ENCODE peak calls at places on chromosomes 11 and 22, in four cellular contexts. One of them, this sample, is unnamed.

GRCh38 chr11:69287968-69288882 is 5.7 kb upstream of the MYEOV start:
- DNase-seq in GM18507: no peak
- DNase-seq in activated T-cell treated with anti-CD3 and anti-CD28 coated beads, Interleukin-2, amount 50 U/mL, for 48 hours: no peak
- DNase-seq in SW480: peak
- DNase-seq in this sample: no peak

GRCh38 chr11:80816966-80817365 is 1376.1 kb upstream of the TENM4 start:
- DNase-seq in activated T-cell treated with anti-CD3 and anti-CD28 coated beads, Interleukin-2, amount 50 U/mL, for 48 hours: no peak
- DNase-seq in SW480: no peak
- DNase-seq in GM18507: no peak
- DNase-seq in this sample: no peak

GRCh38 chr11:8335186-8335585 is 71.5 kb upstream of the LMO1 start:
- DNase-seq in GM18507: no peak
- DNase-seq in SW480: no peak
- DNase-seq in activated T-cell treated with anti-CD3 and anti-CD28 coated beads, Interleukin-2, amount 50 U/mL, for 48 hours: no peak
- DNase-seq in this sample: no peak

GRCh38 chr11:130874396-130874795 is 41.9 kb downstream of the SNX19 start:
- DNase-seq in GM18507: no peak
- DNase-seq in activated T-cell treated with anti-CD3 and anti-CD28 coated beads, Interleukin-2, amount 50 U/mL, for 48 hours: no peak
- DNase-seq in SW480: no peak
- DNase-seq in this sample: no peak

GRCh38 chr11:75583710-75584658 is 21.9 kb downstream of the SERPINH1 start:
- DNase-seq in SW480: no peak
- DNase-seq in activated T-cell treated with anti-CD3 and anti-CD28 coated beads, Interleukin-2, amount 50 U/mL, for 48 hours: peak
- DNase-seq in GM18507: no peak
- DNase-seq in this sample: peak

GRCh38 chr11:19258651-19259230 is 18.0 kb upstream of the E2F8 start:
- DNase-seq in GM18507: no peak
- DNase-seq in activated T-cell treated with anti-CD3 and anti-CD28 coated beads, Interleukin-2, amount 50 U/mL, for 48 hours: no peak
- DNase-seq in SW480: no peak
- DNase-seq in this sample: no peak

GRCh38 chr11:119169272-119169719 is 771 bp downstream of the NLRX1 start:
- DNase-seq in SW480: no peak
- DNase-seq in activated T-cell treated with anti-CD3 and anti-CD28 coated beads, Interleukin-2, amount 50 U/mL, for 48 hours: peak
- DNase-seq in GM18507: peak
- DNase-seq in this sample: peak

GRCh38 chr22:22400964-22401363 is 107.6 kb downstream of the ZNF280B start:
- DNase-seq in activated T-cell treated with anti-CD3 and anti-CD28 coated beads, Interleukin-2, amount 50 U/mL, for 48 hours: no peak
- DNase-seq in SW480: no peak
- DNase-seq in GM18507: no peak
- DNase-seq in this sample: no peak

GRCh38 chr11:44627911-44628729 is 62.7 kb downstream of the CD82 start:
- DNase-seq in GM18507: peak
- DNase-seq in SW480: no peak
- DNase-seq in activated T-cell treated with anti-CD3 and anti-CD28 coated beads, Interleukin-2, amount 50 U/mL, for 48 hours: peak
- DNase-seq in this sample: peak

GRCh38 chr11:73233211-73233610 is 15.1 kb downstream of the P2RY2 start:
- DNase-seq in activated T-cell treated with anti-CD3 and anti-CD28 coated beads, Interleukin-2, amount 50 U/mL, for 48 hours: no peak
- DNase-seq in SW480: no peak
- DNase-seq in GM18507: no peak
- DNase-seq in this sample: no peak

GRCh38 chr11:109939176-109939810 is 153.9 kb upstream of the ZC3H12C start:
- DNase-seq in GM18507: no peak
- DNase-seq in SW480: peak
- DNase-seq in activated T-cell treated with anti-CD3 and anti-CD28 coated beads, Interleukin-2, amount 50 U/mL, for 48 hours: no peak
- DNase-seq in this sample: peak

GRCh38 chr11:121366970-121367369 is 74.4 kb downstream of the SC5D start:
- DNase-seq in SW480: no peak
- DNase-seq in activated T-cell treated with anti-CD3 and anti-CD28 coated beads, Interleukin-2, amount 50 U/mL, for 48 hours: no peak
- DNase-seq in GM18507: no peak
- DNase-seq in this sample: peak

GRCh38 chr11:12812849-12813248 is 138.6 kb downstream of the TEAD1 start:
- DNase-seq in SW480: no peak
- DNase-seq in activated T-cell treated with anti-CD3 and anti-CD28 coated beads, Interleukin-2, amount 50 U/mL, for 48 hours: no peak
- DNase-seq in GM18507: no peak
- DNase-seq in this sample: no peak

GRCh38 chr11:131754671-131755070 is 384.3 kb downstream of the NTM start:
- DNase-seq in GM18507: no peak
- DNase-seq in activated T-cell treated with anti-CD3 and anti-CD28 coated beads, Interleukin-2, amount 50 U/mL, for 48 hours: no peak
- DNase-seq in SW480: no peak
- DNase-seq in this sample: no peak

GRCh38 chr11:95505927-95506426 is 275.0 kb upstream of the SESN3 start:
- DNase-seq in SW480: peak
- DNase-seq in GM18507: no peak
- DNase-seq in activated T-cell treated with anti-CD3 and anti-CD28 coated beads, Interleukin-2, amount 50 U/mL, for 48 hours: no peak
- DNase-seq in this sample: no peak

GRCh38 chr11:63017306-63017974 is 1.8 kb upstream of the SLC22A8 start:
- DNase-seq in SW480: no peak
- DNase-seq in GM18507: no peak
- DNase-seq in activated T-cell treated with anti-CD3 and anti-CD28 coated beads, Interleukin-2, amount 50 U/mL, for 48 hours: no peak
- DNase-seq in this sample: peak

GRCh38 chr11:132114185-132114584 is 743.8 kb downstream of the NTM start:
- DNase-seq in GM18507: no peak
- DNase-seq in activated T-cell treated with anti-CD3 and anti-CD28 coated beads, Interleukin-2, amount 50 U/mL, for 48 hours: no peak
- DNase-seq in SW480: peak
- DNase-seq in this sample: peak

GRCh38 chr11:46422588-46422987 is 31.0 kb upstream of the CHRM4 start:
- DNase-seq in SW480: no peak
- DNase-seq in GM18507: no peak
- DNase-seq in activated T-cell treated with anti-CD3 and anti-CD28 coated beads, Interleukin-2, amount 50 U/mL, for 48 hours: no peak
- DNase-seq in this sample: no peak

GRCh38 chr11:102220728-102221467 is 96.4 kb upstream of the BIRC3 start:
- DNase-seq in GM18507: no peak
- DNase-seq in activated T-cell treated with anti-CD3 and anti-CD28 coated beads, Interleukin-2, amount 50 U/mL, for 48 hours: no peak
- DNase-seq in SW480: no peak
- DNase-seq in this sample: no peak

GRCh38 chr22:19961868-19962245 is 20.2 kb upstream of the TXNRD2 start:
- DNase-seq in GM18507: no peak
- DNase-seq in activated T-cell treated with anti-CD3 and anti-CD28 coated beads, Interleukin-2, amount 50 U/mL, for 48 hours: no peak
- DNase-seq in SW480: no peak
- DNase-seq in this sample: no peak

GRCh38 chr11:72373163-72373562 is 61.2 kb downstream of the CLPB start:
- DNase-seq in SW480: no peak
- DNase-seq in GM18507: no peak
- DNase-seq in activated T-cell treated with anti-CD3 and anti-CD28 coated beads, Interleukin-2, amount 50 U/mL, for 48 hours: no peak
- DNase-seq in this sample: no peak

GRCh38 chr11:67281552-67282150 is 7.5 kb upstream of the ANKRD13D start:
- DNase-seq in SW480: no peak
- DNase-seq in GM18507: no peak
- DNase-seq in activated T-cell treated with anti-CD3 and anti-CD28 coated beads, Interleukin-2, amount 50 U/mL, for 48 hours: no peak
- DNase-seq in this sample: no peak

GRCh38 chr11:60871378-60872061 is 4.2 kb downstream of the ZP1 start:
- DNase-seq in activated T-cell treated with anti-CD3 and anti-CD28 coated beads, Interleukin-2, amount 50 U/mL, for 48 hours: no peak
- DNase-seq in GM18507: no peak
- DNase-seq in SW480: no peak
- DNase-seq in this sample: no peak

GRCh38 chr11:57787920-57788716 is 26.5 kb downstream of the CTNND1 start:
- DNase-seq in activated T-cell treated with anti-CD3 and anti-CD28 coated beads, Interleukin-2, amount 50 U/mL, for 48 hours: no peak
- DNase-seq in SW480: no peak
- DNase-seq in GM18507: no peak
- DNase-seq in this sample: no peak

GRCh38 chr22:44338906-44339305 is 26.2 kb upstream of the SHISAL1 start:
- DNase-seq in GM18507: no peak
- DNase-seq in SW480: no peak
- DNase-seq in activated T-cell treated with anti-CD3 and anti-CD28 coated beads, Interleukin-2, amount 50 U/mL, for 48 hours: no peak
- DNase-seq in this sample: no peak

GRCh38 chr11:61028135-61028729 is 56.8 kb downstream of the CD6 start:
- DNase-seq in GM18507: no peak
- DNase-seq in SW480: no peak
- DNase-seq in activated T-cell treated with anti-CD3 and anti-CD28 coated beads, Interleukin-2, amount 50 U/mL, for 48 hours: peak
- DNase-seq in this sample: no peak

GRCh38 chr11:90593099-90593498 is 370.2 kb upstream of the CHORDC1 start:
- DNase-seq in activated T-cell treated with anti-CD3 and anti-CD28 coated beads, Interleukin-2, amount 50 U/mL, for 48 hours: no peak
- DNase-seq in SW480: no peak
- DNase-seq in GM18507: no peak
- DNase-seq in this sample: no peak

GRCh38 chr22:25754527-25755202 is 12.7 kb downstream of the MYO18B start:
- DNase-seq in SW480: no peak
- DNase-seq in GM18507: no peak
- DNase-seq in activated T-cell treated with anti-CD3 and anti-CD28 coated beads, Interleukin-2, amount 50 U/mL, for 48 hours: no peak
- DNase-seq in this sample: peak

GRCh38 chr11:94928146-94928995 is 45.0 kb downstream of the CWC15 start:
- DNase-seq in GM18507: no peak
- DNase-seq in SW480: no peak
- DNase-seq in activated T-cell treated with anti-CD3 and anti-CD28 coated beads, Interleukin-2, amount 50 U/mL, for 48 hours: no peak
- DNase-seq in this sample: no peak

GRCh38 chr11:1830119-1830499 is 4.7 kb upstream of the SYT8 start:
- DNase-seq in activated T-cell treated with anti-CD3 and anti-CD28 coated beads, Interleukin-2, amount 50 U/mL, for 48 hours: peak
- DNase-seq in GM18507: no peak
- DNase-seq in SW480: peak
- DNase-seq in this sample: no peak

This sample was measured in cerebellum.